ENCODE peak calls at places on chromosomes 12 and 14, in four cellular contexts. One of them, this sample, is unnamed.

GRCh38 chr14:68814376-68815287 is 21.8 kb upstream of the ZFP36L1 start:
- DNase-seq in AG04450: no peak
- DNase-seq in mucosa of descending colon: peak
- DNase-seq in neural crest cell: peak
- DNase-seq in this sample: no peak

GRCh38 chr14:74975059-74975810 is 19.8 kb upstream of the PGF start:
- DNase-seq in AG04450: no peak
- DNase-seq in mucosa of descending colon: peak
- DNase-seq in neural crest cell: no peak
- DNase-seq in this sample: no peak

GRCh38 chr12:13069380-13069779 is 25.2 kb downstream of the FAM234B start:
- DNase-seq in AG04450: no peak
- DNase-seq in mucosa of descending colon: no peak
- DNase-seq in neural crest cell: no peak
- DNase-seq in this sample: peak

GRCh38 chr12:66467932-66468331 is 165.6 kb downstream of the HELB start:
- DNase-seq in AG04450: no peak
- DNase-seq in mucosa of descending colon: no peak
- DNase-seq in neural crest cell: no peak
- DNase-seq in this sample: no peak

GRCh38 chr14:71586131-71586893 is 345.9 kb upstream of the RGS6 start:
- DNase-seq in AG04450: no peak
- DNase-seq in mucosa of descending colon: no peak
- DNase-seq in neural crest cell: no peak
- DNase-seq in this sample: no peak

GRCh38 chr14:55104051-55104954 is 24.7 kb upstream of the LGALS3 start:
- DNase-seq in AG04450: no peak
- DNase-seq in mucosa of descending colon: no peak
- DNase-seq in neural crest cell: no peak
- DNase-seq in this sample: no peak

GRCh38 chr14:100662850-100663527 is 63.7 kb upstream of the DLK1 start:
- DNase-seq in AG04450: no peak
- DNase-seq in mucosa of descending colon: peak
- DNase-seq in neural crest cell: peak
- DNase-seq in this sample: peak

GRCh38 chr14:98809792-98810191 is 462.2 kb downstream of the BCL11B start:
- DNase-seq in AG04450: no peak
- DNase-seq in mucosa of descending colon: no peak
- DNase-seq in neural crest cell: no peak
- DNase-seq in this sample: no peak

GRCh38 chr12:92398565-92399309 is 253.1 kb upstream of the BTG1 start:
- DNase-seq in AG04450: no peak
- DNase-seq in mucosa of descending colon: no peak
- DNase-seq in neural crest cell: no peak
- DNase-seq in this sample: no peak

GRCh38 chr14:100605230-100605629 is 18.0 kb upstream of the BEGAIN start:
- DNase-seq in AG04450: no peak
- DNase-seq in mucosa of descending colon: no peak
- DNase-seq in neural crest cell: no peak
- DNase-seq in this sample: peak

GRCh38 chr12:132170094-132170636 is 25.9 kb downstream of the NOC4L start:
- DNase-seq in AG04450: no peak
- DNase-seq in mucosa of descending colon: peak
- DNase-seq in neural crest cell: no peak
- DNase-seq in this sample: peak

GRCh38 chr12:124727244-124727673 is 136.4 kb downstream of the SCARB1 start:
- DNase-seq in AG04450: no peak
- DNase-seq in mucosa of descending colon: peak
- DNase-seq in neural crest cell: peak
- DNase-seq in this sample: peak

GRCh38 chr12:45583011-45583657 is 146.4 kb upstream of the ARID2 start:
- DNase-seq in AG04450: peak
- DNase-seq in mucosa of descending colon: no peak
- DNase-seq in neural crest cell: no peak
- DNase-seq in this sample: no peak

GRCh38 chr14:73829526-73830431 is 21.9 kb upstream of the PTGR2 start:
- DNase-seq in AG04450: peak
- DNase-seq in mucosa of descending colon: no peak
- DNase-seq in neural crest cell: no peak
- DNase-seq in this sample: no peak

GRCh38 chr12:126772171-126772864 is 1494.7 kb upstream of the TMEM132C start:
- DNase-seq in AG04450: no peak
- DNase-seq in mucosa of descending colon: no peak
- DNase-seq in neural crest cell: no peak
- DNase-seq in this sample: no peak

GRCh38 chr12:6830286-6830892 is 2.2 kb downstream of the P3H3 start:
- DNase-seq in AG04450: no peak
- DNase-seq in mucosa of descending colon: no peak
- DNase-seq in neural crest cell: no peak
- DNase-seq in this sample: peak

GRCh38 chr12:54352022-54352531 is 12.2 kb downstream of the GPR84 start:
- DNase-seq in AG04450: no peak
- DNase-seq in mucosa of descending colon: no peak
- DNase-seq in neural crest cell: peak
- DNase-seq in this sample: peak

GRCh38 chr14:91872011-91872476 is 4.7 kb upstream of the TC2N start:
- DNase-seq in AG04450: no peak
- DNase-seq in mucosa of descending colon: no peak
- DNase-seq in neural crest cell: no peak
- DNase-seq in this sample: peak

GRCh38 chr12:109621864-109622485 is 48.4 kb downstream of the MVK start:
- DNase-seq in AG04450: no peak
- DNase-seq in mucosa of descending colon: no peak
- DNase-seq in neural crest cell: no peak
- DNase-seq in this sample: no peak

GRCh38 chr12:91178139-91178561 is 4.5 kb downstream of the DCN start:
- DNase-seq in AG04450: no peak
- DNase-seq in mucosa of descending colon: no peak
- DNase-seq in neural crest cell: no peak
- DNase-seq in this sample: no peak

DNA sequence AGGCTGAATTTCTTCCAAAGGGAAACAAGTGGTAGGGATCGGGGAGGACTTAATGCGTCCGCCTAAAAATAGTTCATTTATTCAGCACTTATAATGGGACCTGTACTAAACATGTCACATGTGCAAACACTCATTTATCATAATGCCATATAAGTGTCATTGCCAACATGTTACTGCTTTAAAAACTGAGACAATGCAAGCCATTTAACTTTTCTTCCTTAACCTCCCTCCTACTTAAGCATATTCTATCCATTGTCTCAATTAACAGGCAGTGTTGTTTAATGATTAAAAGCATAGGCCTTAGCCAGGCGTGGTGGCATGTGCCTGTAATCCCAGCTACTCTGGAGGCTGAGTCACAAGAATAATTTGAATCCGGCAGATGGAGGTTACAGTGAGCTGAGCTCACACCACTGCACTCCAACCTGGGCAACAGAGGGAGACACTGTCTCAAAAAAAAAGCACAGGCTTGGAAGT is 13.5 kb upstream of the SCFD1 start:
- DNase-seq in AG04450: no peak
- DNase-seq in mucosa of descending colon: no peak
- DNase-seq in neural crest cell: no peak
- DNase-seq in this sample: no peak
- TF ChIP-seq CTCF in AG04450: peak
- TF ChIP-seq CTCF in mucosa of descending colon: no peak
- TF ChIP-seq CTCF in neural crest cell: no peak
- TF ChIP-seq CTCF in this sample: no peak

GRCh38 chr12:80761818-80762217 is 45.1 kb downstream of the MYF5 start:
- DNase-seq in AG04450: no peak
- DNase-seq in mucosa of descending colon: no peak
- DNase-seq in neural crest cell: no peak
- DNase-seq in this sample: no peak

GRCh38 chr12:80766897-80767296 is 50.2 kb downstream of the MYF5 start:
- DNase-seq in AG04450: no peak
- DNase-seq in mucosa of descending colon: no peak
- DNase-seq in neural crest cell: no peak
- DNase-seq in this sample: no peak

GRCh38 chr12:80769553-80770140 is 52.9 kb downstream of the MYF5 start:
- DNase-seq in AG04450: no peak
- DNase-seq in mucosa of descending colon: no peak
- DNase-seq in neural crest cell: no peak
- DNase-seq in this sample: no peak

GRCh38 chr12:80763874-80764273 is 47.2 kb downstream of the MYF5 start:
- DNase-seq in AG04450: no peak
- DNase-seq in mucosa of descending colon: no peak
- DNase-seq in neural crest cell: peak
- DNase-seq in this sample: no peak
- TF ChIP-seq CTCF in AG04450: peak
- TF ChIP-seq CTCF in mucosa of descending colon: no peak
- TF ChIP-seq CTCF in neural crest cell: peak
- TF ChIP-seq CTCF in this sample: peak

GRCh38 chr12:122026706-122027328 is 5.1 kb downstream of the BCL7A start:
- DNase-seq in AG04450: no peak
- DNase-seq in mucosa of descending colon: no peak
- DNase-seq in neural crest cell: no peak
- DNase-seq in this sample: no peak
- TF ChIP-seq CTCF in AG04450: no peak
- TF ChIP-seq CTCF in mucosa of descending colon: no peak
- TF ChIP-seq CTCF in neural crest cell: no peak
- TF ChIP-seq CTCF in this sample: no peak

DNA sequence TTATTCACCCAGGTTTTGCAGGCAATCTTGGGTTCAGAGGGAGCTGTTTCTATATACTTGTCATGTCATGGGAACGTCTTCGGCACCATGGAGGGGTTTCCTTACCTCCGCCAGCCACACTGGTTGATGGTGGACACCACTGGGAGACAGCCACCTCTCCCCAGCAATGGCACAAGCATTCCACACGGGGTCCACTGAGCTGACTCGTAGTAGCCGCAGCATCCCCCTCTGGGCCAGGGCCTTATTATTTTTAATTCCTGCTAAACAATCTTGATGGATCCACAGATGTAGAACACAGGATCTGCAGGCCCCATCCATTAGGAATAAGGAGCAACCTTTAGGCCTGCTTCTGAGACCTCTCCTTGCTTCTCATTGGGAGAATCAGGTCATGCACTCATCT is 132.9 kb downstream of the DICER1 start:
- DNase-seq in AG04450: no peak
- DNase-seq in mucosa of descending colon: no peak
- DNase-seq in neural crest cell: no peak
- DNase-seq in this sample: no peak
- TF ChIP-seq CTCF in AG04450: no peak
- TF ChIP-seq CTCF in mucosa of descending colon: no peak
- TF ChIP-seq CTCF in neural crest cell: no peak
- TF ChIP-seq CTCF in this sample: no peak

GRCh38 chr12:563250-563781 is 99.9 kb downstream of the NINJ2 start:
- DNase-seq in AG04450: no peak
- DNase-seq in mucosa of descending colon: peak
- DNase-seq in neural crest cell: no peak
- DNase-seq in this sample: no peak

GRCh38 chr12:562634-563033 is 100.6 kb downstream of the NINJ2 start:
- DNase-seq in AG04450: no peak
- DNase-seq in mucosa of descending colon: no peak
- DNase-seq in neural crest cell: no peak
- DNase-seq in this sample: no peak

GRCh38 chr12:565589-566105 is 97.6 kb downstream of the NINJ2 start:
- DNase-seq in AG04450: no peak
- DNase-seq in mucosa of descending colon: peak
- DNase-seq in neural crest cell: no peak
- DNase-seq in this sample: no peak

GRCh38 chr12:565161-565560 is 98.1 kb downstream of the NINJ2 start:
- DNase-seq in AG04450: no peak
- DNase-seq in mucosa of descending colon: peak
- DNase-seq in neural crest cell: no peak
- DNase-seq in this sample: no peak

DNA sequence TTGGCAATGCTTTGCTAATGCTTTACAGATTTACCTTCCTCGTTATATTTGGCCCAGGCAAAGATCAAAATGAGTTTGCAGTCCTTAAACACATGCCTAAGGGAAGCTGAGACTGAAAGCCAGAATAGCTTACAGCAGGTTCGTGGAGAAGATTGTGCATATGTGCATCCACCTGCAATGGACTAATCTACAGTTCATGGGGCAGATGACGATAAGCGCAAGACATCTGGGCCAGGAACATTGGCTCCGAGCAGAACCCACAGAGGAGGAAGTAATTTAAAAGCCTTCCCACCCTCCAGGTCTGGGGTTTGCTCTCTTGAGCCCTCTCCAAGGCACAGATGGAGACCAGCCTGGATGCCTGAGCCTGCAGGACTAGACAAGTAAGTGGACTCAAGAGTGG is 99.3 kb downstream of the NINJ2 start:
- DNase-seq in AG04450: no peak
- DNase-seq in mucosa of descending colon: peak
- DNase-seq in neural crest cell: no peak
- DNase-seq in this sample: no peak
- TF ChIP-seq CTCF in AG04450: no peak
- TF ChIP-seq CTCF in mucosa of descending colon: no peak
- TF ChIP-seq CTCF in neural crest cell: no peak
- TF ChIP-seq CTCF in this sample: no peak

DNA sequence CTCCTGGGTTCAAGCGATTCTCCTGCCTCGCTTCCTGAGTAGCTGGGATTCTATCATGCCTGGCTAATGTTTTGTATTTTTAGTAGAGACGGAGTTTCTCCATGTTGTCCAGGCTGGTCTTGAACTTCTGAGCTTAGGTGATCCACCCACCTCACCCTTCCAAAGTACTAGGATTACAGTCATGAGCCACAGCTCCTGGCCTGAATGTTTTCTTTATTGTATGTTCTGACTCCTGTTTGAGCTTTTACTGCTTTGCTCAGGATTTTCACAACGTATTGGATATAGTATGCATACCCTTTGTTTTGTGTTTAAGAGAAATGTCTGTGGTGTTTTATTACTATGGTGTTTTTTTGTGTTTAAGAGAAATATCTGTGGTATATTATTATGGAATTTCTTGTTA is 37.2 kb downstream of the ATF7IP start:
- DNase-seq in AG04450: no peak
- DNase-seq in mucosa of descending colon: no peak
- DNase-seq in neural crest cell: no peak
- DNase-seq in this sample: no peak
- TF ChIP-seq CTCF in AG04450: no peak
- TF ChIP-seq CTCF in mucosa of descending colon: no peak
- TF ChIP-seq CTCF in neural crest cell: no peak
- TF ChIP-seq CTCF in this sample: no peak

GRCh38 chr12:65300679-65301349 is 22.3 kb downstream of the MSRB3 start:
- DNase-seq in AG04450: no peak
- DNase-seq in mucosa of descending colon: no peak
- DNase-seq in neural crest cell: no peak
- DNase-seq in this sample: peak
- TF ChIP-seq CTCF in AG04450: peak
- TF ChIP-seq CTCF in mucosa of descending colon: no peak
- TF ChIP-seq CTCF in neural crest cell: peak
- TF ChIP-seq CTCF in this sample: peak

GRCh38 chr12:15580431-15580830 is 208.8 kb downstream of the EPS8 start:
- DNase-seq in AG04450: no peak
- DNase-seq in mucosa of descending colon: no peak
- DNase-seq in neural crest cell: no peak
- DNase-seq in this sample: no peak
- TF ChIP-seq CTCF in AG04450: no peak
- TF ChIP-seq CTCF in mucosa of descending colon: no peak
- TF ChIP-seq CTCF in neural crest cell: no peak
- TF ChIP-seq CTCF in this sample: no peak

GRCh38 chr12:122946690-122947271 is 19.5 kb downstream of the ABCB9 start:
- DNase-seq in AG04450: peak
- DNase-seq in mucosa of descending colon: peak
- DNase-seq in neural crest cell: no peak
- DNase-seq in this sample: no peak
- TF ChIP-seq CTCF in AG04450: peak
- TF ChIP-seq CTCF in mucosa of descending colon: no peak
- TF ChIP-seq CTCF in neural crest cell: no peak
- TF ChIP-seq CTCF in this sample: no peak

GRCh38 chr14:57530571-57530970 is 36.9 kb upstream of the CCDC198 start:
- DNase-seq in AG04450: no peak
- DNase-seq in mucosa of descending colon: no peak
- DNase-seq in neural crest cell: no peak
- DNase-seq in this sample: no peak

GRCh38 chr14:57533214-57533613 is 39.6 kb upstream of the CCDC198 start:
- DNase-seq in AG04450: no peak
- DNase-seq in mucosa of descending colon: no peak
- DNase-seq in neural crest cell: no peak
- DNase-seq in this sample: peak
- TF ChIP-seq CTCF in AG04450: peak
- TF ChIP-seq CTCF in mucosa of descending colon: no peak
- TF ChIP-seq CTCF in neural crest cell: peak
- TF ChIP-seq CTCF in this sample: peak